ENCODE peak calls at places on chromosomes 13 and 19, in six cellular contexts. V is stimulated activated CD4-positive, alpha-beta T cell treated with anti-CD3 and anti-CD28 coated beads, Interleukin-2, amount 100 ng/mL, for 48 hours; M is CD8-positive, alpha-beta memory T cell; A is HCEC 1CT; T is neural crest cell; B is NCI-H1092. N is an unnamed sample.

GRCh38 chr19:2610637-2611482 is 91.6 kb downstream of the GNG7 start:
- DNase-seq in A (peak), T (peak), M (peak), V (peak), B (peak), N (peak)

GRCh38 chr19:47514151-47514868 is 553 bp downstream of the NAPA start:
- DNase-seq in M (no peak), A (peak), T (no peak), B (no peak), V (no peak), N (no peak)

GRCh38 chr19:13297023-13297422 is 146.8 kb downstream of the IER2 start:
- DNase-seq in M (no peak), V (no peak), T (no peak), B (no peak), A (no peak), N (no peak)

GRCh38 chr13:80334582-80335260 is 6.2 kb downstream of the SPRY2 start:
- DNase-seq in B (no peak), M (no peak), A (peak), V (no peak), T (no peak), N (no peak)

GRCh38 chr13:111005808-111006494 is 91.1 kb upstream of the ANKRD10 start:
- DNase-seq in V (no peak), T (no peak), B (peak), A (no peak), M (no peak), N (no peak)

GRCh38 chr13:24288870-24289269 is 20.5 kb upstream of the C1QTNF9 start:
- DNase-seq in V (no peak), T (no peak), M (no peak), B (no peak), A (no peak), N (no peak)

GRCh38 chr19:38388310-38389100 is at the start of gene SPRED3:
- DNase-seq in V (no peak), B (no peak), T (no peak), A (no peak), M (peak), N (no peak)

GRCh38 chr19:36771275-36772231 is 1.1 kb downstream of the ZNF850 start:
- DNase-seq in B (no peak), M (peak), T (peak), A (peak), V (peak), N (peak)

GRCh38 chr19:49953376-49953775 is 7.6 kb downstream of the SIGLEC11 start:
- DNase-seq in A (no peak), B (no peak), T (no peak), V (no peak), M (no peak), N (no peak)

GRCh38 chr19:13091400-13092161 is 11.1 kb downstream of the LYL1 start:
- DNase-seq in A (no peak), T (no peak), B (no peak), V (no peak), M (no peak), N (no peak)

GRCh38 chr13:45325806-45326205 is 15.2 kb downstream of the TPT1 start:
- DNase-seq in M (no peak), A (peak), B (no peak), T (no peak), V (no peak), N (no peak)

GRCh38 chr19:29421186-29421525 is 104.6 kb upstream of the VSTM2B start:
- DNase-seq in M (no peak), B (no peak), A (no peak), V (no peak), T (no peak), N (no peak)

GRCh38 chr13:97386832-97387486 is 47.0 kb upstream of the RAP2A start:
- DNase-seq in T (no peak), V (no peak), B (no peak), A (no peak), M (no peak), N (no peak)

GRCh38 chr19:4284176-4284958 is 5.3 kb downstream of the SHD start:
- DNase-seq in V (no peak), B (no peak), A (no peak), M (no peak), T (no peak), N (no peak)

GRCh38 chr19:15248648-15249559 is 16.7 kb upstream of the EPHX3 start:
- DNase-seq in B (no peak), T (no peak), A (peak), V (no peak), M (no peak), N (no peak)

GRCh38 chr13:32636711-32637110 is 50.5 kb downstream of the PDS5B start:
- DNase-seq in V (no peak), B (no peak), A (no peak), M (no peak), T (no peak), N (no peak)

GRCh38 chr13:99916366-99917103 is 55.0 kb downstream of the ZIC5 start:
- DNase-seq in A (peak), B (peak), V (no peak), M (no peak), T (no peak), N (no peak)

GRCh38 chr19:28397311-28397710 is 815.6 kb downstream of the UQCRFS1 start:
- DNase-seq in A (no peak), M (no peak), V (no peak), B (no peak), T (no peak), N (no peak)

GRCh38 chr19:35790981-35791813 is 15.8 kb downstream of the ARHGAP33 start:
- DNase-seq in B (peak), M (no peak), A (no peak), T (no peak), V (no peak), N (no peak)

GRCh38 chr19:4536798-4537197 is 1.8 kb upstream of the PLIN5 start:
- DNase-seq in M (no peak), T (no peak), V (no peak), A (no peak), B (no peak), N (no peak)

GRCh38 chr13:101639711-101640110 is 187.2 kb downstream of the ITGBL1 start:
- DNase-seq in T (no peak), B (no peak), V (no peak), M (no peak), A (no peak), N (no peak)

GRCh38 chr19:6069268-6069771 is 41.0 kb downstream of the RFX2 start:
- DNase-seq in B (no peak), T (no peak), M (no peak), A (no peak), V (no peak), N (no peak)

GRCh38 chr13:33186851-33187250 is 98.7 kb downstream of the STARD13 start:
- DNase-seq in A (peak), T (no peak), V (no peak), M (no peak), B (no peak), N (no peak)

GRCh38 chr19:30228113-30228725 is 144.0 kb upstream of the ZNF536 start:
- DNase-seq in V (no peak), T (peak), B (no peak), A (no peak), M (no peak), N (no peak)

GRCh38 chr19:51246153-51246552 is 4.7 kb upstream of the SIGLECL1 start:
- DNase-seq in B (no peak), T (no peak), V (no peak), M (no peak), A (no peak), N (no peak)

GRCh38 chr19:55536951-55537740 is at the start of gene SBK2:
- DNase-seq in B (no peak), V (no peak), T (peak), M (no peak), A (no peak), N (no peak)

GRCh38 chr19:21705393-21705792 is 62.0 kb downstream of the ZNF100 start:
- DNase-seq in V (no peak), B (no peak), M (no peak), A (no peak), T (no peak), N (no peak)

GRCh38 chr13:93080587-93080986 is 146.0 kb upstream of the GPC6 start:
- DNase-seq in M (no peak), T (no peak), B (no peak), V (no peak), A (peak), N (no peak)

GRCh38 chr13:42322806-42323205 is 50.9 kb downstream of the AKAP11 start:
- DNase-seq in V (no peak), B (no peak), T (no peak), A (no peak), M (no peak), N (no peak)

GRCh38 chr19:14495678-14496028 is 274 bp downstream of the GIPC1 start:
- DNase-seq in V (no peak), M (no peak), B (no peak), T (no peak), A (no peak), N (no peak)

GRCh38 chr19:57888494-57889231 is at the start of gene ZNF814:
- DNase-seq in T (peak), V (peak), M (peak), A (peak), B (no peak), N (peak)

GRCh38 chr19:11813801-11814706 is at the start of gene ZNF440:
- DNase-seq in M (peak), B (peak), T (peak), A (peak), V (peak), N (peak)

GRCh38 chr19:2462635-2463421 is 6.1 kb upstream of the LMNB2 start:
- DNase-seq in T (peak), M (no peak), B (peak), A (peak), V (no peak), N (no peak)

GRCh38 chr13:42384265-42384664 is 112.3 kb downstream of the AKAP11 start:
- DNase-seq in T (no peak), M (no peak), A (no peak), V (no peak), B (no peak), N (no peak)

GRCh38 chr19:12639901-12640613 is 26.5 kb downstream of the MAN2B1 start:
- DNase-seq in T (peak), B (peak), M (peak), V (peak), A (peak), N (peak)

GRCh38 chr13:89455741-89456140 is 1784.6 kb downstream of the SLITRK5 start:
- DNase-seq in M (no peak), B (no peak), A (no peak), V (no peak), T (no peak), N (no peak)

GRCh38 chr19:7109678-7110289 is 40.3 kb downstream of the ZNF557 start:
- DNase-seq in M (no peak), T (no peak), B (no peak), V (no peak), A (no peak), N (no peak)